ENCODE peak calls at places on chromosomes 12 and 14, in ten cellular contexts. W, V, Z, N, X, T, K, I, Y and C are unnamed samples.

GRCh38 chr14:52313493-52313881 is 625 bp upstream of the PTGER2 start:
- DNase-seq in Y (no peak), K (no peak), Z (no peak), N (no peak), X (no peak), T (no peak), W (no peak), I (no peak), V (no peak), C (no peak)

GRCh38 chr12:67161322-67161918 is 107.7 kb upstream of the CAND1 start:
- DNase-seq in N (peak), T (no peak), W (peak), I (no peak), X (no peak), V (peak), Z (no peak), Y (peak), K (no peak), C (peak)

GRCh38 chr12:49895773-49896172 is 7.9 kb downstream of the FAIM2 start:
- DNase-seq in X (no peak), T (no peak), I (no peak), N (no peak), Y (no peak), V (no peak), K (no peak), Z (no peak), W (no peak), C (no peak)

GRCh38 chr14:105883066-105884005 is 357.0 kb downstream of the TMEM121 start:
- DNase-seq in W (no peak), K (no peak), V (no peak), X (no peak), Z (peak), Y (peak), I (peak), T (no peak), N (no peak), C (no peak)

GRCh38 chr12:69350002-69350626 is 1.9 kb downstream of the LYZ start:
- DNase-seq in K (no peak), Y (no peak), Z (no peak), T (no peak), I (no peak), V (no peak), W (no peak), X (no peak), N (no peak), C (no peak)

GRCh38 chr12:46373303-46374182 is 970 bp upstream of the SLC38A2 start:
- DNase-seq in I (peak), K (no peak), Y (peak), N (peak), W (peak), X (no peak), Z (peak), T (no peak), V (no peak), C (peak)

GRCh38 chr12:54373619-54374554 is 9.6 kb upstream of the GPR84 start:
- DNase-seq in Y (no peak), I (no peak), Z (no peak), K (no peak), X (no peak), W (peak), N (no peak), T (peak), V (peak), C (peak)

GRCh38 chr12:27969011-27969900 is 3.3 kb downstream of the PTHLH start:
- DNase-seq in Y (peak), X (no peak), Z (no peak), W (no peak), V (peak), N (no peak), K (no peak), I (no peak), T (no peak), C (peak)

GRCh38 chr14:75125617-75126016 is 1.2 kb downstream of the NEK9 start:
- DNase-seq in Y (no peak), N (no peak), X (no peak), V (peak), W (peak), Z (no peak), T (no peak), K (no peak), I (no peak), C (peak)

GRCh38 chr14:51165415-51165814 is 70.5 kb upstream of the TRIM9 start:
- DNase-seq in Z (no peak), I (no peak), W (peak), Y (no peak), T (no peak), X (no peak), K (no peak), N (no peak), V (no peak), C (no peak)

GRCh38 chr14:97266653-97267052 is 469.5 kb downstream of the VRK1 start:
- DNase-seq in X (no peak), K (no peak), V (peak), I (no peak), N (peak), Z (no peak), W (no peak), T (peak), Y (no peak), C (no peak)

GRCh38 chr12:59803735-59804134 is 207.9 kb downstream of the SLC16A7 start:
- DNase-seq in X (no peak), Y (no peak), W (peak), T (no peak), K (no peak), I (no peak), N (no peak), V (no peak), Z (no peak), C (peak)

GRCh38 chr12:884746-885414 is 64.6 kb downstream of the RAD52 start:
- DNase-seq in T (no peak), I (no peak), X (no peak), K (no peak), Z (no peak), V (no peak), N (no peak), W (no peak), Y (no peak), C (no peak)

GRCh38 chr12:2092890-2093289 is 40.1 kb downstream of the CACNA1C start:
- DNase-seq in Z (no peak), K (peak), I (no peak), V (no peak), X (no peak), Y (no peak), T (no peak), N (no peak), W (peak), C (no peak)

GRCh38 chr12:94174576-94174975 is 26.2 kb downstream of the PLXNC1 start:
- DNase-seq in Y (no peak), V (no peak), I (no peak), T (no peak), Z (no peak), N (peak), W (no peak), X (peak), K (no peak), C (no peak)

GRCh38 chr12:89995870-89996269 is 287.2 kb upstream of the ATP2B1 start:
- DNase-seq in V (no peak), Z (no peak), N (no peak), X (no peak), K (no peak), I (no peak), Y (no peak), T (no peak), W (no peak), C (no peak)

GRCh38 chr12:9741726-9742125 is 8.8 kb upstream of the CLECL1 start:
- DNase-seq in Z (no peak), W (no peak), T (no peak), I (no peak), V (no peak), Y (no peak), N (no peak), K (no peak), X (no peak), C (no peak)

GRCh38 chr12:111035578-111036301 is 115.4 kb upstream of the MYL2 start:
- DNase-seq in W (no peak), Z (no peak), I (peak), V (no peak), K (no peak), Y (no peak), N (no peak), X (no peak), T (no peak), C (peak)
- H3K4me3 ChIP-seq in W (no peak), Z (no peak), I (peak), V (peak), K (no peak), Y (no peak), N (no peak), X (no peak), T (no peak), C (peak)

DNA sequence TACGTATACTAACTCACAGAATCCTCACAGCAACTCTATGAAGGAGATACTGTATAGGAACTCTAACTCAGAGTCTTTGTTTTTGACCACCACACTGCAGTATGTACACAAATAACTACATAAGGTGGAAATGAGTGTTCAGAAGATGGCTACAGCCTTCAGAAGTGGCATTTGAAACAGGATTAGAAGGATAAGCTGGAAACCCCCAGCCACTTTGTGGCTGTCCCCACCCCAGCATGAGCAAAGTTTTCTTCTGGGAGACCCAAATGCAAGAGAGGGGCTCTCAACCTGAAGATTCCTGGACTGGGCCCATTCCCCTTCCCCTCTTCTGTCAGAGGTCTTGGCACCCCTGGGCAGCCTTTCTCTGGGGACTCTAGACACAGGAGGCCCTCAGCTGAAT is 43.2 kb upstream of the PNMA1 start:
- DNase-seq in K (no peak), I (no peak), V (no peak), X (no peak), Z (no peak), N (no peak), W (no peak), Y (no peak), T (no peak), C (no peak)
- H3K4me3 ChIP-seq in K (peak), I (no peak), V (no peak), X (peak), Z (peak), N (no peak), W (peak), Y (no peak), T (no peak), C (peak)

GRCh38 chr14:22546722-22547071 is 42.3 kb downstream of the DAD1 start:
- DNase-seq in T (no peak), V (no peak), Y (no peak), W (no peak), N (no peak), K (no peak), X (no peak), Z (no peak), I (no peak), C (no peak)
- H3K4me3 ChIP-seq in T (no peak), V (no peak), Y (no peak), W (no peak), N (no peak), K (no peak), X (no peak), Z (no peak), I (no peak), C (no peak)

DNA sequence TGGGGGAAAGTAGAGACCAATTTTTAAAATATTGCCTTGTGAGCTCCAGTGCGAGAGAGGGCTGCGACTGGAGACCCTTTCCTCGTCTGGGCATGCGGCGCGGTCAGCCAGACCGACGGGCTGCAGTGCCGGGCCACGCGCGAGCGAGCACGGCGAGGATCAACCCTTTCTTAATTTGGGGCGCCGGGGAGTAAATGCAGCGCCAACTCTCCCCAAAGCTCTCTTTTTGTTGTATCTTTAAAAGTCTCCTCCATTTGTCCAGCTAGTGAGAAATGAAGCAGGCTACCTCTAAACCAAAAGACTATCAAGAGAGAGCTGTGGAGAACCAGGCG is 1.5 kb downstream of the SIX1 start:
- DNase-seq in I (no peak), V (no peak), T (no peak), W (peak), Y (no peak), X (no peak), Z (no peak), N (no peak), K (no peak), C (no peak)
- H3K4me3 ChIP-seq in I (peak), V (peak), T (peak), W (peak), Y (no peak), X (peak), Z (peak), N (no peak), K (peak), C (peak)

GRCh38 chr14:99601301-99601945 is 2.6 kb downstream of the CCDC85C start:
- DNase-seq in X (no peak), N (peak), T (no peak), K (no peak), W (no peak), Y (peak), V (no peak), I (no peak), Z (no peak), C (no peak)
- H3K4me3 ChIP-seq in X (no peak), N (no peak), T (no peak), K (no peak), W (no peak), Y (no peak), V (peak), I (peak), Z (peak), C (peak)